ENCODE peak calls at places on chromosomes 2 and 18, in seven cellular contexts. A, G, J, Q, Z, D and F are unnamed samples. For H3K4me1, the result is how much of the 10 kb centered on the place peaks cover.

GRCh38 chr2:50840346-50841124 is 191.4 kb downstream of the NRXN1 start:
- DNase-seq in A (no peak), G (no peak), J (no peak), Q (no peak), Z (no peak), D (no peak), F (no peak)

GRCh38 chr18:50654658-50655550 is 95.0 kb downstream of the MAPK4 start:
- DNase-seq in A (no peak), G (no peak), J (peak), Q (no peak), Z (no peak), D (no peak), F (no peak)

GRCh38 chr2:14759086-14759485 is 126.6 kb downstream of the LRATD1 start:
- DNase-seq in A (no peak), G (no peak), J (no peak), Q (no peak), Z (no peak), D (no peak), F (no peak)

GRCh38 chr2:74602553-74603281 is 45.4 kb downstream of the M1AP start:
- DNase-seq in A (no peak), G (no peak), J (peak), Q (no peak), Z (no peak), D (no peak), F (no peak)

GRCh38 chr18:76252880-76253279 is 242.2 kb downstream of the ZNF516 start:
- DNase-seq in A (no peak), G (no peak), J (no peak), Q (no peak), Z (peak), D (no peak), F (no peak)

GRCh38 chr18:37322497-37323035 is 243.0 kb downstream of the CELF4 start:
- DNase-seq in A (peak), G (no peak), J (peak), Q (no peak), Z (peak), D (no peak), F (no peak)

GRCh38 chr2:217916504-217917254 is 86.1 kb downstream of the TNS1 start:
- DNase-seq in A (peak), G (peak), J (no peak), Q (peak), Z (no peak), D (no peak), F (peak)

GRCh38 chr18:80033181-80034067 is 810 bp upstream of the RBFA start:
- DNase-seq in A (no peak), G (no peak), J (peak), Q (no peak), Z (no peak), D (no peak), F (peak)

GRCh38 chr18:68800075-68800474 is 2.2 kb downstream of the CCDC102B start:
- DNase-seq in A (no peak), G (no peak), J (peak), Q (no peak), Z (no peak), D (no peak), F (no peak)

GRCh38 chr2:85741811-85742507 is 11.8 kb upstream of the ATOH8 start:
- DNase-seq in A (peak), G (peak), J (peak), Q (peak), Z (no peak), D (peak), F (peak)

GRCh38 chr2:111919362-111919761 is 21.0 kb downstream of the MERTK start:
- DNase-seq in A (no peak), G (no peak), J (no peak), Q (no peak), Z (no peak), D (no peak), F (no peak)

GRCh38 chr2:235416816-235417499 is 76.9 kb upstream of the AGAP1 start:
- DNase-seq in A (no peak), G (no peak), J (peak), Q (peak), Z (no peak), D (peak), F (no peak)

GRCh38 chr2:144183744-144184143 is 336.2 kb downstream of the ZEB2 start:
- DNase-seq in A (no peak), G (no peak), J (no peak), Q (no peak), Z (peak), D (no peak), F (no peak)

GRCh38 chr2:136920652-136921333 is 155.4 kb downstream of the THSD7B start:
- DNase-seq in A (no peak), G (no peak), J (no peak), Q (no peak), Z (no peak), D (peak), F (peak)

GRCh38 chr18:62760403-62760734 is 45.0 kb downstream of the PHLPP1 start:
- DNase-seq in A (no peak), G (no peak), J (no peak), Q (no peak), Z (no peak), D (no peak), F (no peak)

GRCh38 chr18:40529478-40529877 is 1425.6 kb upstream of the PIK3C3 start:
- DNase-seq in A (no peak), G (no peak), J (peak), Q (no peak), Z (no peak), D (no peak), F (no peak)

GRCh38 chr2:128286011-128286721 is 32.5 kb downstream of the HS6ST1 start:
- DNase-seq in A (peak), G (peak), J (no peak), Q (peak), Z (no peak), D (peak), F (no peak)

GRCh38 chr2:68837861-68838341 is 33.3 kb downstream of the BMP10 start:
- DNase-seq in A (no peak), G (no peak), J (peak), Q (no peak), Z (no peak), D (no peak), F (no peak)

GRCh38 chr2:127157114-127157513 is 50.2 kb upstream of the BIN1 start:
- DNase-seq in A (no peak), G (no peak), J (no peak), Q (no peak), Z (no peak), D (no peak), F (no peak)

GRCh38 chr18:54359233-54359632 is 1.5 kb downstream of the C18orf54 start:
- DNase-seq in A (no peak), G (no peak), J (peak), Q (no peak), Z (no peak), D (no peak), F (no peak)

GRCh38 chr2:219072741-219073140 is 12.0 kb upstream of the IHH start:
- DNase-seq in A (no peak), G (no peak), J (no peak), Q (no peak), Z (no peak), D (no peak), F (no peak)

GRCh38 chr2:181944164-181944913 is 41.3 kb upstream of the PPP1R1C start:
- DNase-seq in A (no peak), G (no peak), J (no peak), Q (no peak), Z (no peak), D (no peak), F (no peak)

GRCh38 chr2:164739966-164740365 is 101.7 kb downstream of the COBLL1 start:
- DNase-seq in A (no peak), G (no peak), J (peak), Q (no peak), Z (no peak), D (no peak), F (no peak)

GRCh38 chr2:67002618-67003371 is 394.3 kb upstream of the ETAA1 start:
- DNase-seq in A (no peak), G (no peak), J (no peak), Q (no peak), Z (no peak), D (no peak), F (no peak)

GRCh38 chr2:136238552-136239346 is 120.8 kb upstream of the CXCR4 start:
- DNase-seq in A (no peak), G (no peak), J (peak), Q (no peak), Z (peak), D (peak), F (no peak)

GRCh38 chr2:127404466-127405251 is 13.6 kb upstream of the PROC start:
- DNase-seq in A (no peak), G (no peak), J (no peak), Q (no peak), Z (peak), D (no peak), F (no peak)

GRCh38 chr2:120177011-120177621 is 46.1 kb downstream of the TMEM185B start:
- DNase-seq in A (peak), G (peak), J (no peak), Q (peak), Z (peak), D (peak), F (peak)

GRCh38 chr18:26192233-26192632 is 34.0 kb upstream of the TAF4B start:
- DNase-seq in A (no peak), G (no peak), J (no peak), Q (no peak), Z (no peak), D (no peak), F (no peak)

GRCh38 chr2:179340678-179341077 is 76.0 kb upstream of the SESTD1 start:
- DNase-seq in A (no peak), G (no peak), J (peak), Q (no peak), Z (no peak), D (no peak), F (no peak)

GRCh38 chr2:174492963-174493431 is 6.2 kb upstream of the GPR155 start:
- DNase-seq in A (no peak), G (no peak), J (no peak), Q (no peak), Z (peak), D (no peak), F (no peak)

GRCh38 chr2:27442981-27443323 is 771 bp downstream of the KRTCAP3 start:
- DNase-seq in A (peak), G (no peak), J (no peak), Q (no peak), Z (no peak), D (no peak), F (no peak)

GRCh38 chr2:208982831-208983230 is 441.0 kb upstream of the MAP2 start:
- DNase-seq in A (no peak), G (no peak), J (no peak), Q (no peak), Z (no peak), D (no peak), F (no peak)

GRCh38 chr2:210445116-210445707 is 31.3 kb downstream of the LANCL1 start:
- DNase-seq in A (no peak), G (no peak), J (peak), Q (no peak), Z (peak), D (no peak), F (no peak)

GRCh38 chr2:207395535-207396251 is 134.1 kb upstream of the CREB1 start:
- DNase-seq in A (no peak), G (no peak), J (no peak), Q (no peak), Z (no peak), D (no peak), F (no peak)

GRCh38 chr2:203998195-203998804 is 61.7 kb downstream of the ICOS start:
- DNase-seq in A (no peak), G (no peak), J (peak), Q (no peak), Z (no peak), D (no peak), F (no peak)

GRCh38 chr18:23237524-23238151 is 102.4 kb downstream of the CABLES1 start:
- DNase-seq in A (peak), G (peak), J (peak), Q (peak), Z (peak), D (peak), F (peak)

GRCh38 chr2:227796044-227796780 is 17.4 kb upstream of the CCL20 start:
- DNase-seq in A (no peak), G (no peak), J (no peak), Q (no peak), Z (no peak), D (no peak), F (no peak)
- H3K27ac ChIP-seq in A (no peak), G (no peak), J (no peak), Q (peak), Z (no peak), D (no peak), F (no peak)

GRCh38 chr18:48462510-48462909 is 53.3 kb upstream of the ZBTB7C start:
- DNase-seq in A (no peak), G (no peak), J (no peak), Q (no peak), Z (no peak), D (no peak), F (no peak)
- TF ChIP-seq CTCF in A (no peak), G (no peak), J (no peak), Q (no peak), Z (no peak), D (no peak), F (no peak)

DNA sequence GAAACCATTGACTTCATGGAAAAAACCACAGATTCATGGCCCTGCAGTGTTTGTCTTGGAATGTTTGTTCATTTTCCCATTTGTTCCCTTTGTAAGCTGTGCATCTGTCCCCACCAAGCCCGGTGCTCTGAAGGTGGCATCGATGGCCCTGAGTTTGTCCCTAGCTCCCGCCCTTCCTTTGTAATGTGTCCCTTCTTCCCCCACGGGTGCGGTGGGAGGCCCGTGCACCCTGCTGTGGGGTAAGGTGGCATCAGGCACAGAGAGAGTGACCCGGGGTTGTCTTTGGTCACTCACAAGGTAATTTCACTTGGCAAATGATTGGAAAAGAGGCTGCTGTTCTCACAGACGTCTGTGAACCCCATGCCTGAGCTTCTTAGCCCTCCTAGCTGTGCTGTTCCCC is 28.7 kb downstream of the KLHL29 start:
- DNase-seq in A (no peak), G (no peak), J (no peak), Q (no peak), Z (no peak), D (no peak), F (no peak)
- H3K4me1 ChIP-seq in A (under half), G (under half), J (under half), Q (under half), Z (under half), D (under half), F (under half)

GRCh38 chr18:59051470-59052165 is 88.1 kb upstream of the SEC11C start:
- DNase-seq in A (peak), G (peak), J (peak), Q (no peak), Z (no peak), D (no peak), F (peak)
- H3K27ac ChIP-seq in A (peak), G (no peak), J (no peak), Q (no peak), Z (no peak), D (no peak), F (peak)

GRCh38 chr2:30915485-30915884 is 108.2 kb upstream of the CAPN13 start:
- DNase-seq in A (no peak), G (peak), J (no peak), Q (peak), Z (peak), D (no peak), F (no peak)
- TF ChIP-seq CTCF in A (no peak), G (no peak), J (no peak), Q (peak), Z (peak), D (peak), F (no peak)

DNA sequence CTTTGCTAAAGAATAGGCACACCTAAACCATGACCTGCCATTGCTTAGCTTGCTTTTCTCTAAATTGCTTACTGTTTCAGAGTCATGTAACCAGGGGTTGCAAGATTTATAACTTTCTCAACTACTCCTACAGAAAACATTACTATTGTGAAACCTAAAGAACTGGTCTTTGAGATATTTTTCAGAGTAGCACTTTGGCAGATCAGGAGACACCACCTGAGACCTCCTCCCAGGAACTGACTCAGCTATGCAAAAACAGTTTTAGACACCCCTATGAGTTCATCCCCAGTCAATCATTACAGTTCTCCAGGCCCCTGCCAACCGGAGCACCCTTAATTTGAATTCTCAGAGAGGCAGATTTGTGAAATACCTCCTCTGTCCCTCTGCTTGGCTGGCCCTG is 80.3 kb downstream of the MBOAT2 start:
- DNase-seq in A (no peak), G (no peak), J (no peak), Q (no peak), Z (no peak), D (no peak), F (no peak)
- H3K4me1 ChIP-seq in A (under half), G (under half), J (under half), Q (under half), Z (under half), D (under half), F (under half)

DNA sequence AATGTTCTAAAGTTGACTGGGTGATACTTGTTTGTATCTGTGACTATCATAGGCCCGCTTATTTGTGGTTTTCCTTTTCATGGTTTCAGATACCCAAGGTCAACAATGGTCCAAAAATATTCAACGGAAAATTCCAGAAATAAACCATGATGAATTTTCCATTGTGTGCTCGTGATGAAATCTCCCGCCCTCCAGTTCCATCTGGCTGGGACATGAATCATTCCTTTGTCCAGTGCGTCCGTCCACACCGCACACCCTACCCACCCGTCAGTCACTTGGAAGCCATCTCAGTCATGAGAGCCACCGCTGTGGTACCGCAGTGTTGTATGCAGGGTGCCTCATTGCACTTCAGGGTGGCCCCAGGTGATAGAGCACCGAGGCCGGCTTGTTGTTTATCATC is 268.2 kb upstream of the PXDN start:
- DNase-seq in A (no peak), G (no peak), J (no peak), Q (no peak), Z (no peak), D (peak), F (peak)
- H3K27ac ChIP-seq in A (peak), G (no peak), J (no peak), Q (no peak), Z (no peak), D (no peak), F (no peak)

GRCh38 chr2:71783215-71783614 is 329.9 kb downstream of the DYSF start:
- DNase-seq in A (no peak), G (no peak), J (no peak), Q (no peak), Z (no peak), D (no peak), F (peak)

GRCh38 chr2:71785550-71785951 is 332.2 kb downstream of the DYSF start:
- DNase-seq in A (peak), G (no peak), J (no peak), Q (no peak), Z (no peak), D (no peak), F (peak)

GRCh38 chr2:71786291-71787107 is 333.1 kb downstream of the DYSF start:
- DNase-seq in A (no peak), G (no peak), J (no peak), Q (no peak), Z (no peak), D (no peak), F (no peak)

GRCh38 chr2:71783815-71784214 is 330.5 kb downstream of the DYSF start:
- DNase-seq in A (no peak), G (no peak), J (no peak), Q (no peak), Z (no peak), D (no peak), F (no peak)

GRCh38 chr2:71784734-71785549 is 331.6 kb downstream of the DYSF start:
- DNase-seq in A (no peak), G (no peak), J (no peak), Q (no peak), Z (no peak), D (no peak), F (no peak)
- TF ChIP-seq CTCF in A (peak), G (no peak), J (no peak), Q (no peak), Z (no peak), D (no peak), F (no peak)

DNA sequence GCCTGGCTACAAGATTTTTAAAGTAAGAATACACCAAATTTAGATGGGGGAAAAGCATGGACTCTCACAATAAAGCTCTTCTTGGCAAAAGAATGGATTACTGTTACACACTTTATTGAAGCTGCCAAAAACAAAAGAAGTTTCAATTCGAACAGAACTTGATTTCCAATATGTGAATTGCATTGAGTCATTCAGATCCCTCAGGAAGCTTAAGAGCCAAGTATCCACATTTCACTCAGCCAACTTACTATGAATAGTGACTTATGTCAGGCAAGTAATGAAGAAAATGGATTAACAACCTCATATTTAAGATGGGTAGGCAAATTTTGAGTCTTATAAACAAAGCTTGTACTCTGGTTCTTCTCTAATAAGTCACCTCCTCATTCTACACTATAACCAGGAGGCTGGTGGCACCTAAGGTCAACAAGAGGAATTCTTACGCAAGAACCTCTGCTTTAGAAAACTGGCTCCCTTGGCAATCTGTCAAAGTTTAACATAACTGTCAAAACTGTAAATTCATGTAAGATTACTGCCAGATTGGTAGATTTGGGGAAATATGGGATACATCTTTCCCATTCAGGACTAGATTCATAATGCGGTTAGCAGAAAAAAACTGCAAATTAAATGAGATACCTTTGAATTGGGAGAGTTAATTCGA is 6.0 kb downstream of the HADHA start:
- DNase-seq in A (no peak), G (no peak), J (peak), Q (no peak), Z (no peak), D (no peak), F (no peak)
- H3K4me1 ChIP-seq in A (under half), G (half or more), J (under half), Q (under half), Z (under half), D (under half), F (under half)

GRCh38 chr2:43074052-43074451 is 152.4 kb downstream of the ZFP36L2 start:
- DNase-seq in A (no peak), G (no peak), J (no peak), Q (no peak), Z (no peak), D (peak), F (no peak)
- H3K27ac ChIP-seq in A (peak), G (no peak), J (no peak), Q (peak), Z (no peak), D (peak), F (peak)